ENCODE peak calls at places on chromosomes 1 and 21, in five cellular contexts. Y, E, U, P and Z are unnamed samples.

GRCh38 chr21:44337941-44338895 is 972 bp downstream of the CFAP410 start:
- DNase-seq in P (peak), Y (peak), U (peak), E (peak), Z (peak)

GRCh38 chr1:51234721-51235425 is 1.2 kb upstream of the RNF11 start:
- DNase-seq in P (peak), U (peak), E (peak), Y (peak), Z (no peak)

GRCh38 chr1:245663841-245664240 is 509.1 kb downstream of the KIF26B start:
- DNase-seq in U (no peak), Y (no peak), P (no peak), E (no peak), Z (no peak)

GRCh38 chr21:28871388-28872015 is 121.2 kb downstream of the LTN1 start:
- DNase-seq in E (no peak), U (no peak), P (peak), Y (no peak), Z (no peak)

GRCh38 chr1:234763910-234764309 is 153.9 kb upstream of the IRF2BP2 start:
- DNase-seq in P (no peak), E (no peak), U (no peak), Y (no peak), Z (no peak)

GRCh38 chr21:35136586-35137254 is 87.6 kb upstream of the RUNX1 start:
- DNase-seq in U (no peak), Y (no peak), E (no peak), P (peak), Z (peak)

GRCh38 chr1:6969106-6969505 is 183.9 kb downstream of the CAMTA1 start:
- DNase-seq in E (no peak), U (no peak), Y (no peak), P (peak), Z (no peak)

GRCh38 chr1:229124471-229125198 is 146.3 kb upstream of the RAB4A start:
- DNase-seq in U (no peak), E (no peak), P (no peak), Y (no peak), Z (no peak)

GRCh38 chr1:44808063-44808937 is at the start of gene BTBD19:
- DNase-seq in Y (peak), U (peak), E (no peak), P (no peak), Z (no peak)

GRCh38 chr1:234531181-234532132 is 52.5 kb upstream of the TARBP1 start:
- DNase-seq in E (no peak), P (peak), U (peak), Y (peak), Z (no peak)

GRCh38 chr1:238562376-238562775 is 671.7 kb upstream of the ZP4 start:
- DNase-seq in P (peak), Y (no peak), U (no peak), E (no peak), Z (no peak)

GRCh38 chr1:10692401-10693021 is 103.9 kb downstream of the CASZ1 start:
- DNase-seq in U (no peak), E (peak), P (no peak), Y (peak), Z (no peak)

GRCh38 chr1:109640285-109640865 is 15.5 kb upstream of the GSTM4 start:
- DNase-seq in Y (peak), U (peak), P (peak), E (peak), Z (no peak)

GRCh38 chr1:78303620-78304019 is 187.2 kb upstream of the PTGFR start:
- DNase-seq in P (peak), Y (peak), U (peak), E (no peak), Z (peak)

GRCh38 chr1:2252423-2252822 is 24.3 kb downstream of the SKI start:
- DNase-seq in U (peak), E (no peak), Y (no peak), P (no peak), Z (no peak)

GRCh38 chr1:88730995-88731394 is 46.9 kb downstream of the PKN2 start:
- DNase-seq in U (no peak), P (no peak), Y (no peak), E (no peak), Z (no peak)

GRCh38 chr1:197486948-197487347 is 218.9 kb downstream of the CRB1 start:
- DNase-seq in P (no peak), U (no peak), E (no peak), Y (no peak), Z (no peak)

GRCh38 chr1:111747282-111747734 is 8.1 kb upstream of the INKA2 start:
- DNase-seq in E (peak), Y (peak), P (peak), U (peak), Z (no peak)

GRCh38 chr1:201487742-201488141 is 18.8 kb upstream of the PHLDA3 start:
- DNase-seq in Y (no peak), E (no peak), P (no peak), U (no peak), Z (no peak)
- H3K27ac ChIP-seq in Y (no peak), E (peak), P (no peak), U (no peak), Z (no peak)

GRCh38 chr1:209807509-209807908 is 1.6 kb upstream of the IRF6 start:
- DNase-seq in P (peak), E (no peak), U (no peak), Y (no peak), Z (no peak)
- H3K27ac ChIP-seq in P (peak), E (no peak), U (no peak), Y (no peak), Z (peak)

GRCh38 chr1:15370268-15370667 is 39.4 kb upstream of the EFHD2 start:
- DNase-seq in P (no peak), E (no peak), Y (no peak), U (no peak), Z (no peak)

GRCh38 chr1:15368888-15369287 is 40.8 kb upstream of the EFHD2 start:
- DNase-seq in P (no peak), E (no peak), U (no peak), Y (no peak), Z (no peak)

GRCh38 chr1:15370781-15371467 is 38.8 kb upstream of the EFHD2 start:
- DNase-seq in P (no peak), E (no peak), U (peak), Y (peak), Z (no peak)

GRCh38 chr1:15371610-15372539 is 37.8 kb upstream of the EFHD2 start:
- DNase-seq in P (no peak), E (no peak), U (peak), Y (no peak), Z (no peak)
- H3K27ac ChIP-seq in P (no peak), E (peak), U (no peak), Y (no peak), Z (no peak)

GRCh38 chr1:225911207-225912130 is 12.6 kb downstream of the PYCR2 start:
- DNase-seq in E (peak), U (peak), P (no peak), Y (peak), Z (no peak)
- H3K27ac ChIP-seq in E (no peak), U (no peak), P (no peak), Y (no peak), Z (no peak)

GRCh38 chr1:153750026-153750995 is 22.5 kb downstream of the INTS3 start:
- DNase-seq in U (no peak), Y (no peak), E (no peak), P (no peak), Z (no peak)
- H3K27ac ChIP-seq in U (peak), Y (peak), E (peak), P (no peak), Z (no peak)

DNA sequence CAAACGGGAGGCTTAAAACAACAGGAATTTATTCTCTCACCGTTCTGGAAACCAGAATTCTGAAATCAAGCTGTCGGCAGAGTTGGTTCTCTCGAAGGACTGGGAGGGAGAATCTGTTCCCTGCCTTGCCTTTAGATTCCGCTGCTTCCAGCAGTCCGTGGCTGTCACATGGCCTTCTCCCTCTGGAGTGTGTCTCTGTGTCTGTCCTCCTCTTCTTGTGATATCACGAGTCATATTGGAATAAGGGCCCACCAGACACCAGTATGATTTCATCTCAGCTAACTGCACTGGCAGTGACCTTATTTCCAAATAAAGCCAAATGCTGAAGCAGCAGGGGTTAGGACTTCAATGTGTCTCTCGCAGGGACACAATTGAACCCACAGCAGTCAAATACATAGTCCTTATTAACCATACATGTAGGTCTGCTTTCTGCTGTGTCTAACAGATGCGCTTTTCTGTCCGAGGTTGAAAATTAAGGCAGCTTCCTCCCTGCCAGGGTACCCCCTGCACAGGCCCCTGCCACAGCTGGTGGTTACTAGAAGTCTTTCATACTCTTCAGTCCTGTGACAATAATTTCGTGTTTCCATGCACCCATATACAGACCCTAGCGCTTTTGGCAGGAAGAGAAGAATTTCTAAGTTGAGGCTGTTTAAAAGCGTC is 182.0 kb downstream of the ETS2 start:
- DNase-seq in U (no peak), E (no peak), Y (no peak), P (no peak), Z (no peak)
- H3K27ac ChIP-seq in U (peak), E (peak), Y (peak), P (no peak), Z (no peak)

GRCh38 chr1:186681806-186682205 is 1.6 kb upstream of the PTGS2 start:
- DNase-seq in E (no peak), Y (no peak), U (no peak), P (no peak), Z (no peak)

GRCh38 chr1:186683637-186684410 is 3.6 kb upstream of the PTGS2 start:
- DNase-seq in Y (no peak), E (no peak), U (no peak), P (no peak), Z (no peak)

GRCh38 chr1:186682721-186683120 is 2.5 kb upstream of the PTGS2 start:
- DNase-seq in U (no peak), P (no peak), E (no peak), Y (no peak), Z (no peak)

GRCh38 chr1:186680031-186681012 is at the start of gene PTGS2:
- DNase-seq in P (peak), E (no peak), Y (peak), U (peak), Z (peak)

DNA sequence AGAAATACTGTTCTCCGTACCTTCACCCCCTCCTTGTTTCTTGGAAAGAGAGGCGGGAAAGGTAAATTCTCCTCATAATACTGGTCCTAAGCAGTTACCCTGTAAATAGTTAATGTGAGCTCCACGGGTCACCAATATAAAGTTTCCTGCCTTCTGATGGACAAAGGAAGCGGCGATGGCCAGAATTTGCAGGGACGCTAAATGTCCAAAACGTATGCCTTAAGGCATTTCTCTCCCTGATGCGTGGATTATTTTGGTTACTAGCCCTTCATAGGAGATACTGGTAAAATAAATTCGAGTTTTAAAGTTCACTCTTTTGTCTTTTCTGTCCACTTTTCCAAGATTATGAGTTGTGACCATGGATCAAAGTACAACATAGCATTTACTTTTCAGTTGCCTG is 913 bp upstream of the PTGS2 start:
- DNase-seq in E (no peak), P (no peak), U (no peak), Y (no peak), Z (no peak)
- H3K27ac ChIP-seq in E (peak), P (peak), U (no peak), Y (no peak), Z (peak)

GRCh38 chr21:38486221-38486620 is 12.1 kb downstream of the ERG start:
- DNase-seq in E (no peak), U (no peak), Y (no peak), P (peak), Z (peak)
- H3K27ac ChIP-seq in E (no peak), U (no peak), Y (no peak), P (peak), Z (peak)

GRCh38 chr21:20253261-20253660 is 744.9 kb upstream of the NCAM2 start:
- DNase-seq in P (no peak), Y (no peak), U (no peak), E (no peak), Z (no peak)

GRCh38 chr21:20258542-20258941 is 739.7 kb upstream of the NCAM2 start:
- DNase-seq in P (no peak), E (no peak), Y (no peak), U (no peak), Z (no peak)

GRCh38 chr21:20257052-20257451 is 741.2 kb upstream of the NCAM2 start:
- DNase-seq in Y (no peak), U (no peak), P (no peak), E (no peak), Z (no peak)

GRCh38 chr21:20259035-20259867 is 739.0 kb upstream of the NCAM2 start:
- DNase-seq in Y (no peak), E (no peak), P (no peak), U (no peak), Z (no peak)

GRCh38 chr21:20254964-20255363 is 743.2 kb upstream of the NCAM2 start:
- DNase-seq in E (no peak), Y (no peak), P (no peak), U (no peak), Z (no peak)
- H3K27ac ChIP-seq in E (no peak), Y (no peak), P (no peak), U (no peak), Z (no peak)